ENCODE peak calls at places on chromosomes 5 and 9, in five cellular contexts. P is GM10248, W is Calu3, U is tibial artery, T is LNCaP clone FGC. A is an unnamed sample.

GRCh38 chr5:104179057-104179456 is 616.5 kb upstream of the NUDT12 start:
- DNase-seq in W (peak), P (peak), T (peak), U (no peak), A (peak)

GRCh38 chr9:33263131-33263935 is 1.2 kb downstream of the BAG1 start:
- DNase-seq in P (no peak), U (peak), W (no peak), T (no peak), A (peak)

GRCh38 chr9:100595391-100596199 is 17.7 kb downstream of the CAVIN4 start:
- DNase-seq in U (no peak), P (peak), W (peak), T (peak), A (peak)

GRCh38 chr5:151924564-151925395 is at the start of gene GLRA1:
- DNase-seq in W (peak), U (no peak), T (no peak), P (peak), A (peak)

GRCh38 chr5:130155395-130155794 is 251.1 kb downstream of the CHSY3 start:
- DNase-seq in T (no peak), P (no peak), W (no peak), U (no peak), A (no peak)

GRCh38 chr5:13606051-13606450 is 338.4 kb downstream of the DNAH5 start:
- DNase-seq in T (peak), W (peak), P (no peak), U (no peak), A (no peak)

GRCh38 chr9:137299938-137300337 is 2.1 kb downstream of the NRARP start:
- DNase-seq in P (no peak), T (no peak), W (no peak), U (no peak), A (no peak)

GRCh38 chr5:160787247-160787646 is 64.8 kb downstream of the ATP10B start:
- DNase-seq in P (no peak), T (no peak), W (peak), U (no peak), A (peak)

GRCh38 chr5:159669559-159669958 is 246.7 kb upstream of the ADRA1B start:
- DNase-seq in W (no peak), P (no peak), U (no peak), T (no peak), A (no peak)

GRCh38 chr5:103847060-103847459 is 284.5 kb upstream of the NUDT12 start:
- DNase-seq in T (no peak), U (no peak), W (no peak), P (no peak), A (no peak)

GRCh38 chr5:81638471-81638870 is 112.4 kb downstream of the SSBP2 start:
- DNase-seq in P (no peak), T (no peak), U (no peak), W (no peak), A (no peak)

GRCh38 chr9:29393064-29393463 is 1819.8 kb upstream of the C9orf72 start:
- DNase-seq in U (no peak), T (no peak), W (no peak), P (no peak), A (no peak)

GRCh38 chr5:32852535-32852934 is 141.4 kb downstream of the NPR3 start:
- DNase-seq in T (no peak), U (no peak), W (peak), P (no peak), A (no peak)

GRCh38 chr9:81627481-81627880 is 61.9 kb downstream of the TLE1 start:
- DNase-seq in W (no peak), T (no peak), U (no peak), P (no peak), A (no peak)

GRCh38 chr9:93303258-93303771 is 119.4 kb downstream of the WNK2 start:
- DNase-seq in P (peak), W (no peak), T (no peak), U (no peak), A (peak)

GRCh38 chr9:133509179-133510083 is 15.3 kb downstream of the MYMK start:
- DNase-seq in P (no peak), T (peak), U (no peak), W (peak), A (no peak)

GRCh38 chr5:677131-678101 is 15.7 kb downstream of the TPPP start:
- DNase-seq in U (peak), P (no peak), W (no peak), T (no peak), A (no peak)

GRCh38 chr5:93275376-93275775 is 305.6 kb downstream of the NR2F1-AS1 start:
- DNase-seq in T (no peak), U (no peak), P (no peak), W (no peak), A (no peak)

GRCh38 chr5:107655836-107656235 is 14.9 kb downstream of the EFNA5 start:
- DNase-seq in W (no peak), T (no peak), P (no peak), U (no peak), A (no peak)

GRCh38 chr5:107900721-107901120 is 230.0 kb upstream of the EFNA5 start:
- DNase-seq in W (no peak), P (no peak), U (no peak), T (no peak), A (no peak)

GRCh38 chr9:85248514-85249312 is 493.0 kb downstream of the AGTPBP1 start:
- DNase-seq in U (no peak), T (peak), W (no peak), P (no peak), A (no peak)

GRCh38 chr9:91116226-91116625 is 245.5 kb downstream of the AUH start:
- DNase-seq in U (no peak), P (no peak), T (peak), W (no peak), A (no peak)

GRCh38 chr5:22938373-22938772 is 85.2 kb upstream of the CDH12 start:
- DNase-seq in P (no peak), T (no peak), U (no peak), W (no peak), A (no peak)

GRCh38 chr5:174837919-174838902 is 113.8 kb downstream of the MSX2 start:
- DNase-seq in W (no peak), U (peak), T (peak), P (no peak), A (no peak)

GRCh38 chr5:172104801-172105701 is 83.0 kb downstream of the STK10 start:
- DNase-seq in T (no peak), U (no peak), W (no peak), P (no peak), A (no peak)

GRCh38 chr5:137808503-137809135 is 54.5 kb upstream of the HNRNPA0 start:
- DNase-seq in T (no peak), P (no peak), W (no peak), U (no peak), A (no peak)

GRCh38 chr5:72265032-72265903 is 54.8 kb downstream of the MRPS27 start:
- DNase-seq in W (no peak), T (peak), U (no peak), P (no peak), A (no peak)

GRCh38 chr5:42640835-42641234 is 115.8 kb upstream of the CCDC152 start:
- DNase-seq in T (peak), W (no peak), U (no peak), P (no peak), A (no peak)

GRCh38 chr9:4923580-4924544 is 61.2 kb upstream of the JAK2 start:
- DNase-seq in U (no peak), P (peak), T (no peak), W (peak), A (peak)

GRCh38 chr5:139488269-139488668 is 5.7 kb upstream of the STING1 start:
- DNase-seq in W (no peak), P (peak), T (no peak), U (peak), A (no peak)

GRCh38 chr5:157253547-157253946 is 12.4 kb upstream of the CYFIP2 start:
- DNase-seq in U (peak), P (peak), T (no peak), W (peak), A (peak)

GRCh38 chr9:99824378-99825157 is 2.9 kb downstream of the NR4A3 start:
- DNase-seq in U (no peak), W (peak), P (peak), T (no peak), A (peak)

GRCh38 chr5:45101146-45101545 is 292.4 kb downstream of the MRPS30 start:
- DNase-seq in P (no peak), U (no peak), W (no peak), T (no peak), A (no peak)

GRCh38 chr5:73558950-73559349 is 6.5 kb downstream of the ANKRA2 start:
- DNase-seq in P (no peak), W (no peak), T (no peak), U (no peak), A (no peak)

GRCh38 chr5:52985306-52985705 is 3.8 kb upstream of the ITGA2 start:
- DNase-seq in P (no peak), T (no peak), W (peak), U (no peak), A (no peak)

GRCh38 chr5:91742504-91742903 is 359.4 kb upstream of the ARRDC3 start:
- DNase-seq in W (no peak), T (no peak), U (no peak), P (no peak), A (no peak)

GRCh38 chr9:38232895-38233294 is 159.6 kb upstream of the ALDH1B1 start:
- DNase-seq in P (no peak), W (no peak), U (no peak), T (no peak), A (no peak)

GRCh38 chr9:137454506-137455360 is 4.4 kb downstream of the NSMF start:
- DNase-seq in P (no peak), U (no peak), T (no peak), W (no peak), A (no peak)

GRCh38 chr9:120294003-120294402 is 286.0 kb downstream of the CDK5RAP2 start:
- DNase-seq in T (no peak), P (no peak), U (no peak), W (no peak), A (no peak)

GRCh38 chr9:120303519-120303918 is 276.4 kb downstream of the CDK5RAP2 start:
- DNase-seq in P (no peak), W (no peak), U (no peak), T (no peak), A (no peak)

GRCh38 chr9:120299785-120300184 is 280.2 kb downstream of the CDK5RAP2 start:
- DNase-seq in W (no peak), P (no peak), U (no peak), T (no peak), A (no peak)
- TF ChIP-seq CTCF in W (no peak), P (no peak), U (no peak), T (no peak), A (no peak)

DNA sequence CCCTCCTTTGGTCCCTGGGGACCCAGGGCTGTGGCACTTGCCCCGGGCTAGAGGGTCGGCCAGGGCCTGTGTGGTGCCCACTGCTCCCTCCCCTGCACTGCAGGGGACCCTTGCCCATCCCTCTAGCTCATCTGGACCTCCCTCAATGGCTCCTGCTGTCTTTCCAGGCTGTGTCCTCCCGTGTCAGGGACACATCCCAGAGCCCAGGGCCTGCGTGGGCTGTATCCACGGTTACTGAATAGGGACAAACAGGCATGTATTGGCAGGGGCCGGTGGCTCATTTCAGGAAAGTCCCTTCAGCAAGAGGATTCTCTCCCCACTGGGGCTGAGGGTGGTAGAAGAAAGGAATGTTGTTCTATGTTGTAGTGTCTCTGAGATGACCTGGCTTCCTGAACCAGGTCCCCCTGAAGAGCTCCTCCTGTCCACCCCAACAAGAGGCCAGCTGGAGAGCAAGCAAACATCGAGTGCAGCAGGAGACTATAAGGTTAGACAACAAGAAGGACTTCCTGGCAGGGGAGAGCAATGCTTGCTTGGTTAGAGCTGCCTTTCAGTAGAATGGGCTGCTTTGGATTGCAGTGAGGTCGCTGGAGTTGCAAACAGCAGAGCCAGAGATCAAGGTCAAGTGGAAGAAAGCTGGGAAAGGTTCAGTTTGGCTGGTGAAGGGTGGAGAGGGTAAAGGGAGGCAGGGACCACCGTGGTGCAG is 1.0 kb upstream of the CRB2 start:
- DNase-seq in U (no peak), T (no peak), W (no peak), P (no peak), A (peak)
- TF ChIP-seq CTCF in U (no peak), T (no peak), W (no peak), P (no peak), A (no peak)

DNA sequence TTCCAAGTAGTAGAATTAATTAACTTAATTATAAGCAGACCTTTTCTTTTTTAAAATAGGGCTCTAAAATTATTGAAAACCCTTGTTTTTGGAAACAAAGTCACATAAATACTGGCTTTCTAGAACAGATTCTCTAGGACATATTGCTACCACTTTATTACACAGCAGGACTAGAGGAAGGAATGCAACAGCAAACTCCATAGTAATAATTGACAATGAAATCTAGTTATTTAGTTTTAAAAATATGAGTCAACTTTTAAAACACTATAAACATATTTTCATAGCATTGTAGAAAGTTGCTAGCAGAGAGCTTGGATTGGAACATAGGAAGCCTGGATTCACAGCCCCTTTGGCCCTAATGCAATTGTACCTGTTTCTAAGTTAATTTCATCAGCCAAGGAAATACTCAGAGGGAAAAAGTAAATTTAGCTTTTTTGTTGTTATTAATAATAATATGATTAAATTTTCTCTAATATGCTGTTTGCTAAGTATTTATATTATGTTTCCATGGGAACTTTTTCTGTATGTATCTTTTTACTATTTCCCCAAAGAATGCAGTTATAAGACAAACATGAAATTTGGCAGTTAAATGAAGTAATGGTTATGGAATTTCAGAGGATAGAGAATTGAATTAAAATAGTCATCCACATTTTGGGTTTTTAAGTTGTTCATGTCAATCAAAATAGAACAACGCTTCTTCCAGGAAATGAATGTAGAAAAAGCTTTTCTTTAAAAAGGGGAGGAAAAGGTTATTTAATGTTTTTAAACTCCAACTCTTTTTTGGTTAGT is 45.6 kb downstream of the VCAN start:
- DNase-seq in W (no peak), T (no peak), U (no peak), P (no peak), A (no peak)
- TF ChIP-seq CTCF in W (no peak), T (no peak), U (peak), P (no peak), A (no peak)

DNA sequence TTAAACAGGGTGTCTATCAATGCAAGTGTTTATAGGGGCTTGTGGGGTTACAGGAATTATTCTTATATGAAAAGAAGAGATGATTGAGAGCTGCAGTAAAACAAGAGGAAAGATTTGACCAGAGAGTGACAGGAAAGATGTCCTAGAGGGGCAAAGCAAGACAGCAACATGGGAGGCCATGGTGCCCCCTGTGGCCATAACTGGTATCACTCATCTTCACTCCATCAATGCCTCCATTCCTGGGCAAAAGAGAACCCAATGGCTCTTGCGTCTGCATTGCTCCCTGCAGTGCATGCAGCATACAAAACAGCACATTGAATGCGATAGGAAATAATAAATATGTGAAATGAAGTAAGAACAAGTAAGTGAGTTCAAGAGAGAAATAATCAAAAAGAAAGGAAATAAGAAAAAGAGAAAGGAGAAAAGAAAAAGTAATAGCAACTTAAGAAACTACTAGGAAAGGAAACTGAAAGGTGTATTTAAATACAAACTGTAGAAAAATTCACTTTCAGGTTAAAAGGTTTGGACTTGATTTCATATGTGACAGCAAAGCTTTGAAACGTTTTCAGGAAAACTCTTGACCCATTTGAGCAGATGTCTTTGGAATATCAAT is 206.6 kb downstream of the SEMA5A start:
- DNase-seq in T (no peak), P (no peak), U (no peak), W (no peak), A (no peak)
- TF ChIP-seq CTCF in T (peak), P (no peak), U (no peak), W (peak), A (no peak)

GRCh38 chr5:178836628-178837027 is 23.1 kb upstream of the ZNF354B start:
- DNase-seq in W (no peak), T (no peak), P (no peak), U (no peak), A (no peak)
- TF ChIP-seq CTCF in W (no peak), T (no peak), P (no peak), U (no peak), A (no peak)

DNA sequence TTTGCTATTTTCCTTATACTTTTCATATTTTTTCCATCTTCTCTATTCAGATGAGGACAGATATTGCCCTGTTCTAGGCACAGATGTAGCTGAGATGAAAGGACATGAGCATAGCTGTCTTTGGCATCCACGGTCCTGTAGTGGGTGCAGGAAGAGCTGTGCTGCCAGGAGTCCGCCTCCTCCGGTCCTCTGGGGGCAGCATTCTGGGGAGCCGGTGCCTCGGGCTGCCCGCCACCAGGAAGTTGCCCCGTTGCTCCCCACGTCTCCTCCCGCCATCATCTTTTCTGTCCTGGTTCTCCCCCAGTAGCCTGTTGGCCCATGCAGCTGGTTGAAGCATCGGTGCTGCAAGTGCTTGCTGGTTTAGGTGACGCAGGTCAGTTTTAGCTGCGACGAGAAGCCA is 170.0 kb upstream of the IRX4 start:
- DNase-seq in W (no peak), T (no peak), P (no peak), U (no peak), A (no peak)
- TF ChIP-seq CTCF in W (no peak), T (no peak), P (no peak), U (no peak), A (no peak)

DNA sequence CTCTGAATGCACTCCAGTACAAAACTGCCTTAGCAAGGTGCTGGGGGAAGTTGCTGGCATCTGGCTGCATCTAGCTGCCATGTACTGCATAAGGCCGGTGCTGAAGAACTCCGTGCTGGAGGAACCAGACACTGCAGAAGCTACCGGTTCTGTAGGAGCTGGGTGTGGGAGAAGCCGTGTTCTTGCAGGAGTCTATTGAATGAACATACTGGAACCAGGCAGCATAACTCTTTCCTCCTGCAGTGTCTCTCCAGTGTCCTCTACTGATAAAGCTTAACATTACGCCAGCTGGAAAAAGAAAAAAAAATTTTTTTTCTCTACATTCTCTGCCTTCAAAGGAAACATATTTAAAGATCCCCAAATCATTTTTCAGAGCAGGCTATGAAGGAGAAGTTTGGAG is 38.5 kb downstream of the VPS13A start:
- DNase-seq in T (no peak), U (no peak), P (no peak), W (no peak), A (no peak)
- TF ChIP-seq CTCF in T (peak), U (peak), P (no peak), W (no peak), A (no peak)

GRCh38 chr5:170104299-170104698 is 1.4 kb upstream of the FOXI1 start:
- DNase-seq in P (no peak), W (no peak), T (no peak), U (no peak), A (no peak)

GRCh38 chr5:170104710-170105109 is 987 bp upstream of the FOXI1 start:
- DNase-seq in T (no peak), P (no peak), W (no peak), U (no peak), A (no peak)

GRCh38 chr5:170103447-170103846 is 2.2 kb upstream of the FOXI1 start:
- DNase-seq in W (no peak), T (no peak), P (no peak), U (no peak), A (no peak)

GRCh38 chr5:170097934-170098333 is 7.8 kb upstream of the FOXI1 start:
- DNase-seq in W (no peak), P (no peak), T (no peak), U (no peak), A (no peak)

GRCh38 chr5:170100051-170100943 is 5.4 kb upstream of the FOXI1 start:
- DNase-seq in U (peak), T (peak), P (peak), W (peak), A (peak)
- TF ChIP-seq CTCF in U (peak), T (peak), P (peak), W (peak), A (peak)

A was measured in GM20000.